ENCODE peak calls at places on chromosome 9, in four cellular contexts. E, R, T and L are unnamed samples.

GRCh38 chr9:6076856-6077255 is 61.4 kb upstream of the RANBP6 start:
- DNase-seq in R (no peak), T (no peak), E (no peak), L (no peak)

GRCh38 chr9:16335788-16336580 is 534.5 kb downstream of the BNC2 start:
- DNase-seq in R (no peak), T (no peak), E (peak), L (peak)

GRCh38 chr9:80503692-80504400 is 932.1 kb downstream of the TLE4 start:
- DNase-seq in R (no peak), E (peak), T (no peak), L (no peak)

GRCh38 chr9:113963017-113963620 is 87.0 kb downstream of the ZNF618 start:
- DNase-seq in R (peak), E (peak), T (no peak), L (peak)

GRCh38 chr9:135728436-135729110 is 26.6 kb downstream of the KCNT1 start:
- DNase-seq in E (no peak), T (no peak), R (no peak), L (no peak)

GRCh38 chr9:93731963-93732362 is 155.6 kb downstream of the PHF2 start:
- DNase-seq in R (no peak), T (no peak), E (no peak), L (no peak)

GRCh38 chr9:98572796-98573195 is 135.9 kb downstream of the GABBR2 start:
- DNase-seq in E (no peak), T (no peak), R (no peak), L (no peak)

GRCh38 chr9:123111427-123111826 is 78.0 kb downstream of the GPR21 start:
- DNase-seq in R (no peak), E (no peak), T (no peak), L (no peak)

GRCh38 chr9:105093685-105094084 is 150.8 kb upstream of the SLC44A1 start:
- DNase-seq in R (no peak), T (no peak), E (no peak), L (no peak)

GRCh38 chr9:88938181-88938580 is 53.1 kb upstream of the S1PR3 start:
- DNase-seq in E (no peak), T (no peak), R (no peak), L (no peak)

GRCh38 chr9:77935974-77936373 is 95.6 kb downstream of the GNAQ start:
- DNase-seq in T (no peak), R (no peak), E (no peak), L (no peak)

GRCh38 chr9:136527721-136528710 is 17.8 kb downstream of the NOTCH1 start:
- DNase-seq in E (peak), T (peak), R (no peak), L (peak)

GRCh38 chr9:14967450-14968321 is 57.5 kb upstream of the FREM1 start:
- DNase-seq in T (no peak), E (no peak), R (no peak), L (no peak)

GRCh38 chr9:134329886-134330285 is 3.6 kb downstream of the RXRA start:
- DNase-seq in T (no peak), R (no peak), E (peak), L (no peak)

GRCh38 chr9:125633116-125633743 is 73.8 kb downstream of the MAPKAP1 start:
- DNase-seq in R (no peak), T (no peak), E (no peak), L (no peak)

GRCh38 chr9:33366979-33367480 is 35.3 kb downstream of the AQP7 start:
- DNase-seq in T (no peak), E (no peak), R (no peak), L (no peak)

GRCh38 chr9:113978954-113979712 is 99.0 kb downstream of the AMBP start:
- DNase-seq in R (no peak), E (no peak), T (no peak), L (peak)

GRCh38 chr9:96420468-96421219 is 2.5 kb upstream of the ZNF367 start:
- DNase-seq in E (peak), T (peak), R (no peak), L (peak)

GRCh38 chr9:18610956-18611355 is 137.0 kb downstream of the ADAMTSL1 start:
- DNase-seq in R (no peak), E (no peak), T (peak), L (no peak)

GRCh38 chr9:129336601-129337286 is 158.7 kb upstream of the IER5L start:
- DNase-seq in E (peak), T (no peak), R (no peak), L (peak)

GRCh38 chr9:27308691-27309390 is 11.9 kb upstream of the EQTN start:
- DNase-seq in R (no peak), T (no peak), E (no peak), L (no peak)

GRCh38 chr9:109117856-109118801 is 1.6 kb downstream of the TMEM245 start:
- DNase-seq in R (no peak), T (peak), E (peak), L (no peak)

GRCh38 chr9:18666348-18666747 is 192.4 kb downstream of the ADAMTSL1 start:
- DNase-seq in E (no peak), T (no peak), R (no peak), L (no peak)

GRCh38 chr9:118618091-118618490 is 751.1 kb downstream of the BRINP1 start:
- DNase-seq in E (no peak), T (no peak), R (no peak), L (no peak)

GRCh38 chr9:20402273-20402875 is 219.9 kb downstream of the MLLT3 start:
- DNase-seq in T (no peak), R (no peak), E (no peak), L (no peak)

GRCh38 chr9:129480227-129480626 is 140.7 kb downstream of the C9orf50 start:
- DNase-seq in R (no peak), E (peak), T (no peak), L (no peak)

GRCh38 chr9:98144076-98144475 is 25.1 kb upstream of the TRIM14 start:
- DNase-seq in R (no peak), T (no peak), E (no peak), L (no peak)

GRCh38 chr9:136978073-136978864 is 965 bp downstream of the PTGDS start:
- DNase-seq in T (peak), E (peak), R (peak), L (peak)

GRCh38 chr9:26292943-26293342 is 599.7 kb downstream of the CAAP1 start:
- DNase-seq in E (peak), R (no peak), T (no peak), L (peak)

GRCh38 chr9:88775559-88775958 is 215.7 kb upstream of the S1PR3 start:
- DNase-seq in T (no peak), R (no peak), E (no peak), L (no peak)

GRCh38 chr9:18666987-18667772 is 193.2 kb downstream of the ADAMTSL1 start:
- DNase-seq in R (no peak), T (no peak), E (no peak), L (no peak)

GRCh38 chr9:122837266-122837850 is 9.0 kb upstream of the PDCL start:
- DNase-seq in T (no peak), E (no peak), R (no peak), L (no peak)

GRCh38 chr9:127447416-127448111 is 3.6 kb downstream of the RPL12 start:
- DNase-seq in E (no peak), R (no peak), T (no peak), L (no peak)

GRCh38 chr9:35740243-35740642 is 7.8 kb downstream of the CREB3 start:
- DNase-seq in E (no peak), T (no peak), R (no peak), L (no peak)

GRCh38 chr9:134180786-134181647 is 16.7 kb upstream of the RNU6ATAC start:
- DNase-seq in E (no peak), T (no peak), R (no peak), L (no peak)

GRCh38 chr9:109862452-109862851 is 82.5 kb downstream of the PALM2AKAP2 start:
- DNase-seq in E (no peak), R (no peak), T (no peak), L (no peak)

GRCh38 chr9:137813651-137814415 is 63.7 kb upstream of the CACNA1B start:
- DNase-seq in R (no peak), T (no peak), E (no peak), L (no peak)

GRCh38 chr9:20732118-20732517 is 48.1 kb downstream of the FOCAD start:
- DNase-seq in E (peak), T (no peak), R (no peak), L (no peak)